ENCODE peak calls at places on chromosomes 7 and 10, in five cellular contexts. D, N, W, X and G are unnamed samples.

GRCh38 chr7:218896-219580 is 26.7 kb downstream of the FAM20C start:
- DNase-seq in X (no peak), D (no peak), N (no peak), W (no peak), G (no peak)

GRCh38 chr7:116736927-116737715 is 65.1 kb downstream of the MET start:
- DNase-seq in N (peak), D (no peak), W (no peak), X (no peak), G (no peak)

GRCh38 chr7:69349291-69349690 is 249.0 kb upstream of the AUTS2 start:
- DNase-seq in X (no peak), D (no peak), W (no peak), N (no peak), G (no peak)

GRCh38 chr7:41809487-41810257 is 106.8 kb upstream of the INHBA start:
- DNase-seq in D (no peak), X (no peak), W (no peak), N (no peak), G (no peak)

GRCh38 chr10:121597504-121598241 is 571 bp downstream of the FGFR2 start:
- DNase-seq in N (no peak), W (no peak), D (no peak), X (peak), G (no peak)

GRCh38 chr10:84540617-84541288 is 212.4 kb downstream of the CCSER2 start:
- DNase-seq in N (peak), W (peak), X (no peak), D (no peak), G (no peak)

GRCh38 chr10:43214071-43214955 is 52.6 kb downstream of the RASGEF1A start:
- DNase-seq in N (no peak), X (no peak), D (no peak), W (no peak), G (no peak)

GRCh38 chr7:157357129-157358040 is 20.6 kb downstream of the DNAJB6 start:
- DNase-seq in D (peak), W (no peak), N (no peak), X (no peak), G (no peak)

GRCh38 chr7:92020636-92021035 is 80.0 kb downstream of the AKAP9 start:
- DNase-seq in X (no peak), N (no peak), D (no peak), W (no peak), G (no peak)

GRCh38 chr10:58041901-58042300 is 225.8 kb downstream of the IPMK start:
- DNase-seq in X (no peak), D (no peak), N (no peak), W (no peak), G (no peak)

GRCh38 chr10:3955493-3955892 is 170.5 kb upstream of the KLF6 start:
- DNase-seq in W (no peak), N (no peak), X (no peak), D (no peak), G (no peak)

GRCh38 chr10:117569610-117570395 is 27.3 kb downstream of the EMX2 start:
- DNase-seq in N (no peak), D (no peak), X (no peak), W (no peak), G (no peak)

GRCh38 chr10:600876-601275 is 88.6 kb downstream of the DIP2C start:
- DNase-seq in D (no peak), W (no peak), X (no peak), N (no peak), G (no peak)

GRCh38 chr7:140391634-140392033 is 6.7 kb downstream of the SLC37A3 start:
- DNase-seq in W (no peak), X (no peak), N (no peak), D (no peak), G (no peak)

GRCh38 chr7:116588225-116588624 is 63.4 kb downstream of the CAV1 start:
- DNase-seq in D (no peak), W (no peak), N (no peak), X (no peak), G (no peak)

GRCh38 chr10:64505496-64505895 is 984.3 kb downstream of the REEP3 start:
- DNase-seq in W (no peak), N (no peak), X (no peak), D (no peak), G (no peak)

GRCh38 chr7:371779-372545 is 82.0 kb downstream of the FOXL3 start:
- DNase-seq in W (no peak), X (no peak), N (no peak), D (no peak), G (no peak)

GRCh38 chr7:100673942-100674431 is 447 bp downstream of the GNB2 start:
- DNase-seq in D (no peak), W (peak), N (no peak), X (peak), G (no peak)

GRCh38 chr7:108311446-108312168 is 144.6 kb downstream of the NRCAM start:
- DNase-seq in N (no peak), X (no peak), D (peak), W (no peak), G (no peak)

GRCh38 chr7:108310351-108310750 is 145.9 kb downstream of the NRCAM start:
- DNase-seq in D (no peak), N (no peak), X (no peak), W (no peak), G (no peak)

GRCh38 chr7:108314049-108314448 is 142.2 kb downstream of the NRCAM start:
- DNase-seq in D (no peak), N (no peak), W (no peak), X (no peak), G (no peak)

GRCh38 chr7:108316708-108317107 is 139.5 kb downstream of the NRCAM start:
- DNase-seq in W (no peak), D (no peak), N (no peak), X (no peak), G (no peak)

DNA sequence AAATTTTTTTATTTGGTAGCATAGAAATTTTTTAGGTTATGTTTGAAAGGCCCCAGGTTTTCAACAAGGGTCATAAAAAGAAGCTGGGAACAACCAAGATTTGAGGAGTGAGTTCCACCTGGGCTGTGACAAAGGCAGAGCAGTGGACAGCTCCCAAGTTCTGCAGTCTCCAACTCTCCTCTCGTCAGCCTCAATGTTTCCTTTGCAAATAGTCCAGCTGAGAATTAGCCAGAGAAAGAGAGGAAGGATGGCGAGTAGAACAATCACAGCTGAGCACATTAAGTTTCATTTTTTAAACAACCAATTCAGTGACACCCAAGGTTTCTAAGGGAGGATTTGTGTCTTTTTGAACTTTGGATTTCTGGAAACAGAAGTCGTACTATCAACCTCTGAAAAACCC is 143.2 kb downstream of the NRCAM start:
- DNase-seq in X (no peak), D (no peak), W (no peak), N (no peak), G (no peak)
- TF ChIP-seq ZBTB33 in X (no peak), D (no peak), W (no peak), N (no peak), G (no peak)

DNA sequence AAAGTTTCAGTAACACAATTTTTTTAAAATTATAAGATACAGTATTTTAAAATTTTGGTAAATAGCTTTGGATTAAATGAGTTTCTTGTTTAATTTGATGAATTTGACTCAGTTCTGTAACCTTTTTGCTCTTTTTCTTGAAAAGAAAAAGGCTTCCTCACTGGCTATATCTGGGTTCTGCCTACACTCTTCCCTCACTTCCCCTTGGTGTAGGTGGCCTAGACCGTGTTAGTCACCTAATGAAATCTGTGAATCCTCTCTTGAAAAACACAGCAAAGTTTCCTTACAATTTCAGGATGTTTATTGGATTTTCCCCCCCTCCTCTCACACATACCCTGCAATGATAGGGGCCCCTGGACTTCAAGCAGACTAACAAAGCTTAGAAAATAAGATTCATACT is 231.6 kb downstream of the ADK start:
- DNase-seq in W (no peak), N (no peak), X (no peak), D (no peak), G (no peak)
- TF ChIP-seq ZBTB33 in W (no peak), N (no peak), X (no peak), D (no peak), G (no peak)

DNA sequence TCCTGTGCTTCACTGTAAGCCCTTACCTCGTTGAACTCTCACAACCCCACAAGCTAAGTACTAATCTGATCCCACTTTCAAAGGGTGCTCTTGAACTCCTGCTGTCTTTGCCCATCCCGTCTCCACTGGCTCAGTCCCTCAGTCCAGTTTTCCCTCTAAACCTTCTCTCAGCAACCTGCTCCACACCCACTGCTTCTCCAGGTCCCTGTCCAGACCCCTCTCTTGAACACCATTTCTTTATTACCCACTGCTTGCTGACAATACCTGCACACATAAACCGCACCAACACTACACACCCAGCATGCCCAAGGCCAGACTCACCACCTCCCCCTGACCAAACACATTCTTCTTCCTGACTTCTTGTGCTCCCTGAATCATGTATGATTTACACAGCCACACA is 343.3 kb downstream of the GRID1 start:
- DNase-seq in N (no peak), D (no peak), X (no peak), W (no peak), G (no peak)
- TF ChIP-seq ZBTB33 in N (no peak), D (no peak), X (no peak), W (no peak), G (no peak)

GRCh38 chr7:95265634-95266033 is 58.7 kb downstream of the PON1 start:
- DNase-seq in X (no peak), W (no peak), D (no peak), N (no peak), G (no peak)
- TF ChIP-seq ZBTB33 in X (no peak), W (no peak), D (no peak), N (no peak), G (no peak)

DNA sequence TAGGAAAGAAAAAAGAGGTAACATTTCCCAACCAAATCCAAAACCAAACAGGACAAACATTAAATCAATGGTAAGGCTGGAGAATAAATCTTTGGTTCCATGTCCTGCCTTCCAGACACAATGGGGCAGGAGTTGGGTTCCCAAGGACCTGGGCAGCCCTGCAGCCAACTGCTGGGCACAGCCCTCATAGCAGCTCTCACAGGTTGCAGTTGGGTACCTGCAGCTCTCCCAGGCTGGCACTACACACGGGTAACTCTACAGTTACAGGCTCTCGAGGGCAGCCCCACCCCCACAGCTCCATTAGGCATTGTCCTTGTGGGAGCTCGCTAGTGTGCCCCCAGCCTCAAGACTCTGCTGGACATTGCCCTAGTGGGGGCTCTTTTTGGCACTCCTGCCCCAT is 7.5 kb downstream of the GRB10 start:
- DNase-seq in D (no peak), W (no peak), N (no peak), X (no peak), G (no peak)
- TF ChIP-seq ZBTB33 in D (no peak), W (no peak), N (no peak), X (no peak), G (no peak)

GRCh38 chr7:44275829-44276570 is 49.4 kb downstream of the CAMK2B start:
- DNase-seq in X (peak), N (no peak), D (no peak), W (peak), G (no peak)
- TF ChIP-seq ZBTB33 in X (no peak), N (no peak), D (no peak), W (no peak), G (no peak)

GRCh38 chr10:11331706-11332105 is 279.7 kb downstream of the USP6NL start:
- DNase-seq in W (no peak), D (no peak), X (no peak), N (no peak), G (no peak)
- TF ChIP-seq ZBTB33 in W (no peak), D (no peak), X (no peak), N (no peak), G (no peak)

DNA sequence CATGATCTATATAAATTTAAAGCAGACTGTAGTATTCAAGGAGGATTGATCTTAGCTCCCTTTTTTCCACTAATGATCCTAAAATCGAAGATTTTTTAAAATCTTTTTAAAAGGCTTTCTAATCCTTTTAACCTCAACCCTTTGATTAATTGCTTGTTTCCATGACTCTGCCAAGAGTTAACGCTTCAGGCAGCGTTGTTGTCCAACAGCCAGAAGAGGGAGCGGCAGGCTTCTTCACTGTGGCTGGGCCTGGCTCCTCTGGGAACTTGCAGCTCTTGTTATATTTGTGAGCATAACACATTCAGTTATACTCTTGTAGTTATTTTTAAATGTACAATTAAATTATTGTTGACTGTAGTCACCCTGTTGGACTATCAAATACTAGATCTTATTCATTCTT is 26.3 kb downstream of the CRCP start:
- DNase-seq in N (no peak), X (peak), W (no peak), D (no peak), G (no peak)
- TF ChIP-seq ZBTB33 in N (peak), X (no peak), W (peak), D (no peak), G (no peak)